ENCODE peak calls at places on chromosomes 3 and 15, in seven cellular contexts. P is neuronal stem cell, Y is Peyer's patch, U is mesendoderm, E is foreskin keratinocyte, D is pancreas, X is right atrium auricular region. A is an unnamed sample. For H3K4me1, the result is how much of the 10 kb centered on the place peaks cover.

GRCh38 chr15:64667736-64668161 is 107.6 kb downstream of the RBPMS2 start:
- DNase-seq in Y (no peak), U (peak), D (no peak), E (no peak), P (no peak), X (no peak), A (no peak)

GRCh38 chr3:194608981-194609380 is 24.2 kb downstream of the TMEM44 start:
- DNase-seq in E (no peak), Y (no peak), P (no peak), U (no peak), D (no peak), X (no peak), A (no peak)

GRCh38 chr3:113167929-113168771 is 43.2 kb upstream of the BOC start:
- DNase-seq in E (no peak), X (no peak), D (no peak), Y (no peak), P (no peak), U (no peak), A (no peak)

GRCh38 chr3:149967067-149967685 is 3.5 kb downstream of the PFN2 start:
- DNase-seq in P (peak), E (no peak), U (peak), X (no peak), D (no peak), Y (no peak), A (no peak)

GRCh38 chr15:60172147-60172546 is 168.0 kb downstream of the FOXB1 start:
- DNase-seq in D (no peak), E (peak), X (no peak), P (no peak), U (no peak), Y (no peak), A (no peak)

GRCh38 chr3:139689122-139689521 is 11.3 kb upstream of the NMNAT3 start:
- DNase-seq in X (no peak), E (no peak), P (peak), U (peak), Y (no peak), D (no peak), A (no peak)

GRCh38 chr15:73806698-73807483 is 53.7 kb upstream of the INSYN1 start:
- DNase-seq in E (no peak), X (no peak), D (no peak), P (no peak), Y (no peak), U (no peak), A (no peak)

GRCh38 chr3:42772670-42773408 is at the start of gene CCDC13:
- DNase-seq in U (peak), E (no peak), X (peak), P (peak), D (peak), Y (peak), A (peak)

GRCh38 chr3:56593455-56594158 is 36.6 kb downstream of the CCDC66 start:
- DNase-seq in E (no peak), U (no peak), P (no peak), D (no peak), Y (peak), X (no peak), A (no peak)

GRCh38 chr3:153768559-153769469 is 352.4 kb upstream of the ARHGEF26 start:
- DNase-seq in Y (peak), X (peak), E (peak), U (peak), P (peak), D (peak), A (peak)

GRCh38 chr3:39107056-39107873 is at the start of the genes GORASP1 and TTC21A:
- DNase-seq in D (peak), E (peak), U (peak), P (peak), Y (peak), X (peak), A (peak)

GRCh38 chr15:96720251-96720650 is 389.8 kb downstream of the NR2F2 start:
- DNase-seq in U (no peak), Y (no peak), D (no peak), P (no peak), X (no peak), E (no peak), A (no peak)

GRCh38 chr3:158794936-158795518 is 6.8 kb upstream of the MFSD1 start:
- DNase-seq in X (no peak), P (no peak), Y (no peak), E (no peak), U (peak), D (no peak), A (no peak)

GRCh38 chr3:25021816-25022215 is 406.2 kb upstream of the RARB start:
- DNase-seq in D (no peak), U (peak), P (no peak), Y (no peak), X (no peak), E (no peak), A (no peak)

GRCh38 chr3:10248984-10249748 is 907 bp downstream of the TATDN2 start:
- DNase-seq in X (no peak), Y (peak), E (no peak), P (peak), D (peak), U (peak), A (no peak)

GRCh38 chr3:186644683-186645082 is 4.5 kb downstream of the FETUB start:
- DNase-seq in X (no peak), E (peak), P (no peak), D (no peak), Y (no peak), U (no peak), A (no peak)

GRCh38 chr15:39202641-39203040 is 378.2 kb upstream of the THBS1 start:
- DNase-seq in X (no peak), P (no peak), E (peak), U (no peak), Y (no peak), D (no peak), A (no peak)

GRCh38 chr3:113783463-113783862 is 36.6 kb downstream of the ATP6V1A start:
- DNase-seq in E (peak), D (no peak), X (no peak), U (peak), Y (no peak), P (no peak), A (no peak)

GRCh38 chr15:88072598-88073385 is 183.7 kb downstream of the NTRK3 start:
- DNase-seq in U (no peak), D (no peak), E (no peak), Y (no peak), X (no peak), P (no peak), A (no peak)

GRCh38 chr3:145094355-145094941 is 1066.5 kb downstream of the PLOD2 start:
- DNase-seq in Y (no peak), P (peak), X (no peak), E (peak), U (peak), D (no peak), A (no peak)

GRCh38 chr3:152719264-152719663 is 115.7 kb upstream of the P2RY1 start:
- DNase-seq in P (no peak), X (no peak), D (no peak), Y (no peak), E (peak), U (peak), A (no peak)

GRCh38 chr3:88957751-88958452 is 149.5 kb upstream of the EPHA3 start:
- DNase-seq in D (no peak), P (no peak), E (peak), X (no peak), Y (no peak), U (peak), A (no peak)

GRCh38 chr3:169813757-169814517 is 1.2 kb upstream of the LRRC34 start:
- DNase-seq in Y (peak), E (no peak), P (no peak), U (peak), D (no peak), X (no peak), A (peak)

GRCh38 chr15:62491642-62492041 is 326.6 kb upstream of the C2CD4B start:
- DNase-seq in X (no peak), U (no peak), Y (no peak), E (no peak), D (no peak), P (no peak), A (no peak)

GRCh38 chr3:38458796-38459498 is 5.3 kb downstream of the ACVR2B start:
- DNase-seq in X (no peak), P (no peak), E (no peak), D (peak), U (no peak), Y (no peak), A (no peak)

GRCh38 chr15:94887406-94887805 is 656.0 kb downstream of the MCTP2 start:
- DNase-seq in E (no peak), X (no peak), Y (no peak), P (no peak), U (no peak), D (no peak), A (no peak)

GRCh38 chr15:51121118-51121517 is 26.4 kb upstream of the TNFAIP8L3 start:
- DNase-seq in D (peak), P (no peak), Y (no peak), U (peak), E (peak), X (no peak), A (no peak)

GRCh38 chr15:69253156-69253555 is 45.6 kb upstream of the PAQR5 start:
- DNase-seq in D (no peak), X (no peak), E (peak), Y (no peak), P (peak), U (no peak), A (no peak)

GRCh38 chr3:159853506-159853864 is 135.2 kb upstream of the IL12A start:
- DNase-seq in P (no peak), E (no peak), U (no peak), X (no peak), Y (no peak), D (no peak), A (no peak)

GRCh38 chr3:153138267-153139210 is 23.5 kb upstream of the RAP2B start:
- DNase-seq in X (peak), D (peak), E (peak), P (no peak), Y (peak), U (peak), A (no peak)

GRCh38 chr3:24195504-24196230 is 250.6 kb downstream of the NR1D2 start:
- DNase-seq in E (no peak), Y (no peak), X (no peak), D (no peak), P (no peak), U (no peak), A (no peak)

GRCh38 chr3:131356006-131356405 is 25.6 kb upstream of the NUDT16 start:
- DNase-seq in Y (no peak), U (no peak), X (no peak), P (no peak), E (no peak), D (no peak), A (no peak)

GRCh38 chr3:52147804-52148203 is 6.4 kb downstream of the POC1A start:
- DNase-seq in P (no peak), U (no peak), D (no peak), E (no peak), X (no peak), Y (no peak), A (no peak)

GRCh38 chr3:143771258-143771657 is 77.0 kb downstream of the SLC9A9 start:
- DNase-seq in U (no peak), P (no peak), Y (no peak), D (no peak), X (no peak), E (no peak), A (no peak)

GRCh38 chr3:3699816-3700633 is 99.2 kb upstream of the LRRN1 start:
- DNase-seq in D (peak), P (no peak), X (no peak), Y (no peak), U (peak), E (peak), A (no peak)

GRCh38 chr15:99958426-99959097 is 225.3 kb upstream of the LYSMD4 start:
- DNase-seq in U (no peak), X (peak), Y (no peak), E (no peak), P (no peak), D (no peak), A (no peak)

GRCh38 chr15:44094776-44095175 is 100.3 kb downstream of the FRMD5 start:
- DNase-seq in U (no peak), E (no peak), Y (no peak), P (no peak), X (no peak), D (no peak), A (no peak)

GRCh38 chr3:36923523-36923943 is 21.3 kb downstream of the TRANK1 start:
- DNase-seq in D (no peak), X (peak), Y (no peak), P (no peak), U (peak), E (no peak), A (no peak)

GRCh38 chr15:92665100-92665555 is 9.6 kb upstream of the FAM174B start:
- DNase-seq in U (peak), D (no peak), Y (no peak), X (no peak), E (no peak), P (no peak), A (no peak)

GRCh38 chr15:58510715-58511465 is 79.1 kb downstream of the LIPC start:
- DNase-seq in E (no peak), Y (no peak), P (no peak), D (no peak), X (no peak), U (no peak), A (no peak)
- H3K27ac ChIP-seq in E (no peak), Y (no peak), P (no peak), D (no peak), X (no peak), U (no peak), A (no peak)

GRCh38 chr15:31345606-31346366 is 19.2 kb downstream of the KLF13 start:
- DNase-seq in X (no peak), P (no peak), Y (peak), D (no peak), U (no peak), E (no peak), A (no peak)
- H3K4me1 ChIP-seq in X (under half), P (under half), Y (half or more), D (under half), U (under half), E (under half), A (under half)

DNA sequence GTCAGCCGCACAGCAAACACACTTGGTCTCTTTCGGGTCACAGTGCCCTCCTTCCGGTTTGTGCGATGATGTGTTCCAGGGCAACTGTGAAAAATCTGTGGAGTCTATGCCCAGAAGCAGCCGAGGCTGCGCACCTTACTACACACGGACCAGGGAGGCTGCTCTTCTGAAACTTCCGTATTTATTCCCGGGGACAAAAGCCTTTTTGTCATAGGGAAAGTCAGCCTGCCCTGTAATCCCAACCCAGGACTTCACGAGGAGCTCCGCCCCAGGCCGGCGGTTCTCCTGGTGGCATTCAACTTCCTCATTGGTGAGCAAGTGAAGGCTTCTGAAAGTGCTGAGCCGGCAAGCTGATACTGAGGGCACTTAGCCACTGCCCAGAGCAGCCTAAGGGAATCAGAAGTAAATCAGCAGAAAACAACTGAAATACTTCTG is 126.5 kb downstream of the FMN1 start:
- DNase-seq in Y (peak), X (no peak), U (peak), E (peak), P (no peak), D (peak), A (no peak)
- H3K27ac ChIP-seq in Y (peak), X (no peak), U (peak), E (no peak), P (no peak), D (peak), A (no peak)

GRCh38 chr3:71348001-71348632 is 235.4 kb downstream of the FOXP1 start:
- DNase-seq in D (no peak), U (no peak), E (no peak), Y (no peak), P (no peak), X (no peak), A (no peak)

GRCh38 chr3:71345429-71346027 is 238.0 kb downstream of the FOXP1 start:
- DNase-seq in P (no peak), X (no peak), E (no peak), U (no peak), D (no peak), Y (no peak), A (no peak)

GRCh38 chr3:71350998-71351397 is 232.5 kb downstream of the FOXP1 start:
- DNase-seq in E (no peak), U (no peak), Y (no peak), X (no peak), P (no peak), D (no peak), A (no peak)

GRCh38 chr3:71348831-71349230 is 234.7 kb downstream of the FOXP1 start:
- DNase-seq in X (no peak), U (no peak), P (no peak), D (no peak), E (no peak), Y (no peak), A (no peak)
- H3K4me1 ChIP-seq in X (under half), U (under half), P (under half), D (under half), E (under half), Y (under half), A (under half)

DNA sequence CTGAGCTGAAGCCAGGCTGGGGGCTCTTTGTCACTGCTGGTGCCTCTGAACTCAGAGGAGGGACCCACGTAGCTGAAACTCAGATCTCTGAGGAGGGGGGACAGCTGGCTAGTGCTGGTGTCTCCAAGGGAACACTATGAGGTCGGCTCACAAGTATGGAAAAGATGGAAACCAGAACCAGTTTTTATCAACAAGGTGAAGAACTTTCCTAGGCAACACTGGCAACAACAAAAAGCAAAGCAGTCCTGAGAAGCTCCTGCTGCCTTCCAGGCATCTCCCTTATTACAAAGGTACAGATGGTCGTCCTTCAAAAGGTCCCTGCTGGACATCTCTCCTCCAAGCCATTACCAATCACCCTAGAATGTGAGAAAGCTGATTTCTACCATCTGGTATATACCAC is 27.0 kb upstream of the FSTL1 start:
- DNase-seq in Y (no peak), X (no peak), P (no peak), E (no peak), D (no peak), U (peak), A (no peak)
- H3K27ac ChIP-seq in Y (no peak), X (no peak), P (no peak), E (no peak), D (no peak), U (no peak), A (no peak)

GRCh38 chr15:101244039-101244781 is 7.6 kb downstream of the CHSY1 start:
- DNase-seq in X (no peak), P (no peak), E (no peak), U (no peak), Y (no peak), D (no peak), A (no peak)

GRCh38 chr15:101248274-101248673 is 3.6 kb downstream of the CHSY1 start:
- DNase-seq in D (no peak), X (no peak), P (no peak), Y (no peak), U (no peak), E (no peak), A (no peak)

GRCh38 chr15:101244889-101245668 is 6.8 kb downstream of the CHSY1 start:
- DNase-seq in Y (no peak), X (no peak), D (no peak), U (no peak), E (no peak), P (no peak), A (no peak)

GRCh38 chr15:101246824-101247745 is 4.8 kb downstream of the CHSY1 start:
- DNase-seq in D (no peak), Y (no peak), X (no peak), U (no peak), P (no peak), E (no peak), A (no peak)

GRCh38 chr15:101246391-101246790 is 5.5 kb downstream of the CHSY1 start:
- DNase-seq in X (no peak), U (no peak), D (no peak), Y (no peak), P (no peak), E (no peak), A (no peak)
- H3K4me1 ChIP-seq in X (under half), U (under half), D (under half), Y (half or more), P (under half), E (under half), A (under half)

GRCh38 chr3:127090218-127091160 is 102.4 kb upstream of the PRR23E start:
- DNase-seq in D (no peak), Y (no peak), X (no peak), E (no peak), P (no peak), U (no peak), A (no peak)
- H3K27ac ChIP-seq in D (no peak), Y (no peak), X (no peak), E (no peak), P (no peak), U (no peak), A (no peak)

GRCh38 chr3:41208507-41208906 is 9.2 kb downstream of the CTNNB1 start:
- DNase-seq in D (no peak), U (no peak), E (no peak), X (no peak), Y (no peak), P (no peak), A (no peak)

GRCh38 chr3:41209646-41210045 is 10.3 kb downstream of the CTNNB1 start:
- DNase-seq in U (no peak), P (no peak), E (no peak), D (no peak), X (no peak), Y (no peak), A (no peak)

GRCh38 chr3:41213563-41213962 is 14.3 kb downstream of the CTNNB1 start:
- DNase-seq in X (no peak), Y (no peak), U (no peak), D (no peak), E (no peak), P (no peak), A (no peak)

GRCh38 chr3:41212088-41212487 is 12.8 kb downstream of the CTNNB1 start:
- DNase-seq in D (no peak), E (no peak), Y (no peak), X (no peak), P (no peak), U (no peak), A (no peak)

DNA sequence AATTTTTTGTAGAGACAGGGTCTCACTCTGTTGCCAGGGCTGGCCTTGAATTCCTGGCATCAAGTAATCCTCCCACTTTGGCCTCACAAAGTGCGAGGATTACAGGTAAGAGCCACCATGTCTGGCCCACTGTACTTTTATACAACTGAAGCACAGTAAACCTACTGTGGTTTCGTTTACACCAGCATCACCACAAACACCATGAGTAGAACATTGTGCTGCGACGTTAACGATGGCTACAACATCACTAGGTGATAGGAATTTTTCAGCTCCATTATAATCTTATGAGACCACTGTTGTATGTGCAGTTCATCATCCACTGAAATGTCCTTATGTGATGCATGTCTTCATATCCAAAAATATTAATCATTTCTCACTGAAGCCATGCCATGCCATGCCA is 11.7 kb downstream of the CTNNB1 start:
- DNase-seq in X (no peak), P (no peak), U (no peak), D (no peak), E (no peak), Y (no peak), A (no peak)
- H3K4me1 ChIP-seq in X (under half), P (under half), U (under half), D (under half), E (under half), Y (half or more), A (under half)

A was measured in iPS DF 6.9.